ENCODE peak calls at places on chromosomes 6 and 20, in nine cellular contexts. E is heart left ventricle, F is kidney epithelial cell, R is uterus, T is GM12865, N is IMR-90, D is ovary, W is fibroblast of lung, L is tibial artery. G is an unnamed sample.

GRCh38 chr6:138527376-138528092 is 28.2 kb upstream of the NHSL1 start:
- DNase-seq in E (no peak), F (no peak), R (no peak), T (no peak), N (no peak), D (no peak), W (peak; percentile 72), L (no peak), G (peak; percentile 59)

GRCh38 chr20:57153238-57153905 is 113.1 kb downstream of the BMP7 start:
- DNase-seq in E (no peak), F (no peak), R (no peak), T (no peak), N (no peak), D (no peak), W (no peak), L (no peak), G (no peak)

GRCh38 chr20:4243071-4243470 is 227.7 kb upstream of the RNF24 start:
- DNase-seq in E (no peak), F (no peak), R (no peak), T (no peak), N (no peak), D (no peak), W (peak; percentile 29), L (no peak), G (no peak)

GRCh38 chr20:1664911-1665310 is 7.3 kb upstream of the SIRPG start:
- DNase-seq in E (no peak), F (no peak), R (no peak), T (peak; percentile 21), N (no peak), D (no peak), W (no peak), L (no peak), G (no peak)

GRCh38 chr6:159919011-159919511 is 28.3 kb downstream of the MAS1 start:
- DNase-seq in E (no peak), F (no peak), R (no peak), T (no peak), N (peak; percentile 77), D (no peak), W (peak; percentile 44), L (no peak), G (peak; percentile 40)

GRCh38 chr6:31446481-31446880 is 43.1 kb downstream of the MICA start:
- DNase-seq in E (no peak), F (no peak), R (no peak), T (no peak), N (peak; percentile 43), D (no peak), W (peak; percentile 36), L (no peak), G (peak; percentile 43)

GRCh38 chr6:25038992-25039391 is 103.2 kb upstream of the RIPOR2 start:
- DNase-seq in E (no peak), F (no peak), R (no peak), T (no peak), N (no peak), D (no peak), W (no peak), L (no peak), G (no peak)

GRCh38 chr6:41836660-41837052 is 49.2 kb downstream of the TOMM6 start:
- DNase-seq in E (no peak), F (no peak), R (no peak), T (no peak), N (peak; percentile 34), D (no peak), W (peak; percentile 31), L (no peak), G (no peak)

GRCh38 chr6:78749326-78749725 is 118.0 kb upstream of the IRAK1BP1 start:
- DNase-seq in E (no peak), F (no peak), R (no peak), T (no peak), N (peak; percentile 1), D (no peak), W (peak; percentile 75), L (no peak), G (peak; percentile 82)

GRCh38 chr6:134173936-134174789 is 121.7 kb upstream of the SLC2A12 start:
- DNase-seq in E (peak; percentile 80), F (peak; percentile 39), R (peak; percentile 86), T (peak; percentile 87), N (peak; percentile 83), D (peak; percentile 91), W (peak; percentile 77), L (peak; percentile 87), G (peak; percentile 94)

GRCh38 chr6:97316982-97317381 is 34.0 kb upstream of the MMS22L start:
- DNase-seq in E (no peak), F (no peak), R (no peak), T (no peak), N (no peak), D (no peak), W (no peak), L (no peak), G (peak; percentile 14)
- TF ChIP-seq CTCF in E (no peak), F (no peak), R (no peak), T (no peak), N (no peak), D (no peak), W (no peak), L (no peak), G (no peak)

DNA sequence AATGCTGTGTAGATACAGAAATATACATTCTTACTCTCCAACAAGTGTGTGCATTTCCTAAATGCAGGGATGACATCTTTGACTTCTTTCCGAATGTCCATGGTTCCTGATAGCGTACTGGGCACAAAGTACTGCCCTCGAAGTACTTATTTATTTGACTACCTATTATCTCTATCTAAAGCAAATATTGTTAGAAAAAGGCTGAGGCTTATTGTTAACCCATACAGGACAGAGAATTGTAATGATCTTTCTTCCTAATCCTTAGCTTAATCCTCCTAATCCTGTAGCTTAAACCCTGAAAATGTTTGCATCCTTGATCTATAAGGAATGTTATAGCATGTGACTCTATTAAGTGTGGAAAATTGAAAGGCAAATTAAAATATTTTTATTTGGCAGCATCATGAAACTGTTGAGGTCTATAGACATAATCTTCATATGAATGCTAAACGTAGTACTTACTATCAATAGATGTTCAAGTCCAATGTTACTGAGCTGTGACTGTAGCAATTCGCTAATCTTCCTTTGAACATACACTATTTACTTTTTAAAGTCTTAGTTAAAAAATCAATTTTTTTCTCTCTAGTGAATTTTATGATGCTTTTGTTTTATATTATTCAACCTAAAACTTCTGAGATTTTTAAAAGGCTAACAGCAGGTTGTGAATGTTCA is 85.0 kb upstream of the ELOVL5 start:
- DNase-seq in E (no peak), F (no peak), R (no peak), T (no peak), N (no peak), D (no peak), W (no peak), L (no peak), G (no peak)
- H3K4me3 ChIP-seq in E (no peak overlapping the region), F (no peak overlapping the region), R (no peak overlapping the region), T (no peak overlapping the region), N (no peak overlapping the region), D (no peak overlapping the region), W (no peak overlapping the region), L (no peak overlapping the region), G (no peak overlapping the region)

GRCh38 chr6:104617541-104618072 is 242.1 kb downstream of the HACE1 start:
- DNase-seq in E (no peak), F (no peak), R (no peak), T (no peak), N (no peak), D (no peak), W (no peak), L (no peak), G (no peak)

GRCh38 chr6:104625536-104625935 is 234.2 kb downstream of the HACE1 start:
- DNase-seq in E (no peak), F (peak; percentile 28), R (no peak), T (no peak), N (peak; percentile 16), D (no peak), W (peak; percentile 67), L (no peak), G (peak; percentile 37)

DNA sequence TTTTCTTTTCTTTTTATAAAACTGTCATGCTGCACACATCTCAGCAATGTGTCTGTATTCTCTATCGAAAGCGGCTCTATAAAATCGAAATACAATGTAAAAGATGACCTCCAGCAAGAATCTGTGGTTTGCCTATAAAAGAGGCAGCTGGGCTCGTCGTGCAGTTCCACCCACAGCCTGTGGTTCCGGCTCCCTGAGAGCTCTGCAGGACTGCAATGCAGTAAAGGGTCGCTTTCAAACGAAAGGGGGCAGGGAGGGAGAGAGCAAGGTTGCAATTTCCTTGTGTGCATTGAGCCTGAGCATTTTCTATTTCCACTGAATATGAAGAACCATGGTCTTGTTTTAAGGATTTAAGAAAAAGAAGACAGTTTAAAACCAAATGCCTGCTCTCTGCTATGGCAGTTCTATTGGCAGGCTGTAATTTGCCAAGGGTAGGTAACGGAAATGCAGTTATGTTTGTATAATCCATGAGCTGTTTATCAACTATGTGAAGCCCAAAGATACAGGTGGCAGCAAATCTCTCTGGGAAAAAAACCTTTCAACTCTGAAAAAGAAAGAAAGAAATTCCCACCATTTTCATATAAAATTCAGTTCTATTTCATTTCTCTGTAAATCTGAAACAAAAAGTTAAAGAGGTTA is 236.5 kb downstream of the HACE1 start:
- DNase-seq in E (no peak), F (no peak), R (no peak), T (peak; percentile 19), N (no peak), D (no peak), W (no peak), L (no peak), G (no peak)
- TF ChIP-seq CTCF in E (no peak), F (peak; percentile 3), R (no peak), T (no peak), N (no peak), D (no peak), W (no peak), L (no peak), G (no peak)

DNA sequence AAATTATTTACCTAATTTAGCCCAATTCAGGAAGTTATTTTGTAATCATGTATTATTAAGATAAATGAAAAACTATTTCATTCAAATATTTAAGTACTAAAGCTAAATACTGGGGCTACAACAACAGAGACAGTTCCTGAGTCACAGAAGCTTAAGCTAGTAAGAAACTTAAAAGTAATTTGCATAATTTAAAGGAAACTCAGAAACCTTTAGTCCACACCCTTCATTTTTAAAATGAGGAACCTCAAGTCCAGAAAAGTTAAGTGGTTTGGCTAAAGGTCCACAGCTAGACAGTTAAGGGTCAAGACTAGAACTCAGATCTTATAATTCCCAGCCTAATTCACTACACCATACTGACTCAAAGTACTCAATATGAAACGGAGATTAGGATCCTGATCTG is 7.2 kb downstream of the LMBRD1 start:
- DNase-seq in E (no peak), F (no peak), R (no peak), T (peak; percentile 15), N (no peak), D (no peak), W (no peak), L (no peak), G (no peak)
- H3K4me3 ChIP-seq in E (no peak overlapping the region), F (no peak overlapping the region), R (no peak overlapping the region), T (no peak overlapping the region), N (no peak overlapping the region), D (no peak overlapping the region), W (no peak overlapping the region), L (no peak overlapping the region), G (no peak overlapping the region)

GRCh38 chr6:143232849-143233248 is 172.2 kb downstream of the AIG1 start:
- DNase-seq in E (no peak), F (no peak), R (no peak), T (peak; percentile 64), N (peak; percentile 23), D (peak; percentile 28), W (peak; percentile 14), L (no peak), G (peak; percentile 31)
- TF ChIP-seq CTCF in E (peak; percentile 49), F (peak; percentile 56), R (no peak), T (peak; percentile 80), N (peak; percentile 49), D (no peak), W (peak; percentile 56), L (peak; percentile 30), G (peak; percentile 60)

GRCh38 chr20:41231850-41232249 is 85.7 kb downstream of the ZHX3 start:
- DNase-seq in E (no peak), F (no peak), R (no peak), T (no peak), N (no peak), D (no peak), W (no peak), L (no peak), G (no peak)
- H3K4me3 ChIP-seq in E (no peak overlapping the region), F (no peak overlapping the region), R (no peak overlapping the region), T (no peak overlapping the region), N (no peak overlapping the region), D (no peak overlapping the region), W (no peak overlapping the region), L (no peak overlapping the region), G (no peak overlapping the region)